ENCODE peak calls at places on chromosome 20, in seven cellular contexts. I is fibroblast of the aortic adventitia, K is fibroblast of villous mesenchyme, Y is ascending aorta, B is fibroblast of mammary gland, D is psoas muscle, M is skeletal muscle cell. A is an unnamed sample.

GRCh38 chr20:22333885-22334545 is 250.4 kb downstream of the FOXA2 start:
- DNase-seq in Y (no peak), I (peak), D (peak), B (peak), K (peak), M (peak), A (no peak)

GRCh38 chr20:9028419-9028818 is 40.5 kb upstream of the PLCB4 start:
- DNase-seq in B (peak), Y (no peak), M (no peak), K (no peak), D (no peak), I (no peak), A (no peak)

GRCh38 chr20:17326096-17326495 is 99.3 kb downstream of the PCSK2 start:
- DNase-seq in B (no peak), I (no peak), D (no peak), K (no peak), M (no peak), Y (no peak), A (no peak)

GRCh38 chr20:33947709-33948295 is 45.9 kb upstream of the RALY start:
- DNase-seq in B (peak), M (no peak), D (no peak), K (peak), Y (no peak), I (peak), A (no peak)

GRCh38 chr20:44747166-44748004 is 1.7 kb downstream of the KCNK15 start:
- DNase-seq in Y (peak), K (peak), B (peak), D (peak), I (peak), M (no peak), A (peak)

GRCh38 chr20:5070570-5070969 is 49.2 kb downstream of the PCNA start:
- DNase-seq in B (no peak), D (no peak), M (no peak), I (no peak), K (no peak), Y (no peak), A (no peak)

GRCh38 chr20:16662462-16662861 is 67.4 kb upstream of the SNRPB2 start:
- DNase-seq in I (no peak), B (no peak), Y (no peak), D (no peak), K (no peak), M (no peak), A (no peak)

GRCh38 chr20:39264506-39265172 is 302.5 kb downstream of the DHX35 start:
- DNase-seq in K (peak), Y (no peak), M (peak), D (peak), B (peak), I (peak), A (peak)

GRCh38 chr20:41567615-41568014 is 50.6 kb downstream of the CHD6 start:
- DNase-seq in K (no peak), B (no peak), D (no peak), I (no peak), M (no peak), Y (no peak), A (no peak)

GRCh38 chr20:41573955-41574354 is 44.2 kb downstream of the CHD6 start:
- DNase-seq in I (no peak), K (no peak), Y (no peak), B (no peak), D (no peak), M (no peak), A (no peak)

GRCh38 chr20:41570552-41570951 is 47.6 kb downstream of the CHD6 start:
- DNase-seq in K (no peak), M (no peak), Y (no peak), D (no peak), I (peak), B (no peak), A (no peak)

GRCh38 chr20:41572010-41572572 is 46.1 kb downstream of the CHD6 start:
- DNase-seq in K (no peak), Y (no peak), M (no peak), B (no peak), D (no peak), I (no peak), A (no peak)

GRCh38 chr20:41571006-41571405 is 47.2 kb downstream of the CHD6 start:
- DNase-seq in B (no peak), M (no peak), I (no peak), D (no peak), K (no peak), Y (no peak), A (no peak)
- H3K4me3 ChIP-seq in B (no peak), M (no peak), I (no peak), D (no peak), K (no peak), Y (no peak), A (no peak)

GRCh38 chr20:48832423-48832735 is 4.6 kb upstream of the PREX1 start:
- DNase-seq in I (no peak), D (no peak), M (no peak), K (no peak), Y (no peak), B (no peak), A (no peak)
- H3K4me3 ChIP-seq in I (no peak), D (no peak), M (no peak), K (no peak), Y (no peak), B (no peak), A (no peak)

GRCh38 chr20:50725722-50726000 is 5.7 kb upstream of the PARD6B start:
- DNase-seq in Y (no peak), D (no peak), K (no peak), I (no peak), M (no peak), B (no peak), A (no peak)

GRCh38 chr20:50724851-50725721 is 6.3 kb upstream of the PARD6B start:
- DNase-seq in K (peak), I (peak), B (peak), D (peak), M (peak), Y (peak), A (peak)

GRCh38 chr20:50722466-50723155 is 8.8 kb upstream of the PARD6B start:
- DNase-seq in M (no peak), K (no peak), B (no peak), Y (no peak), I (no peak), D (no peak), A (no peak)

GRCh38 chr20:50723672-50724071 is 7.7 kb upstream of the PARD6B start:
- DNase-seq in K (no peak), I (no peak), Y (no peak), D (no peak), M (no peak), B (no peak), A (no peak)

DNA sequence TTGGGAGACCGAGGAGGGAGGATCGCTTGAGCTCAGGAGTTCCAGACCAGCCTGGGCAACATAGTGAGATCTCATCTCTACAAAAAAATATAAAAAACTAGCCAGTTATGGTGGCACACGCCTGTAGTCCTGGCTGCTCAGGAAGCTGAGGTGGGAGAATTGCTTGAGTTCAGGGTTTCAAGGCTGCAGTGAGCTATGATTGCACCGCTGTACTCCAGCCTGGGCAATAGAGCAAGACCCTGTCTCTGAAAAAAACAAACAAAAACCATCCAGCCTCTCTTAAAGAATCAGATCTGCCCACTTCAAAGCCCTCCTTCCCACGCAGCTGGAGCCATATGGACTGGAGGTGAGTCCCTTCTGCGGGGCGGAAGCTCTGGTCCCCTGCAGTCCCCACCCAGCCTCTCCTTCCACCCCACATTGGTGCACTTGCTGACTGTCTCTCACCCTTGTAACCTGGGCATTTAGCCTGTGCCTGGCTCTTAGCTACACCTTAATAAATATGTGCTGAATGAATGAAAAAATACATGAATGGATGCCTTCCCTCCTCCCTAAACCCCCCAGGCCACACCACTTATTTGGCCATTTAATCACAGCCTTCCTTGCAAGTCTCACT is 7.2 kb upstream of the PARD6B start:
- DNase-seq in I (no peak), Y (no peak), D (no peak), B (no peak), K (no peak), M (no peak), A (no peak)
- H3K4me3 ChIP-seq in I (no peak), Y (no peak), D (peak), B (no peak), K (no peak), M (no peak), A (peak)

DNA sequence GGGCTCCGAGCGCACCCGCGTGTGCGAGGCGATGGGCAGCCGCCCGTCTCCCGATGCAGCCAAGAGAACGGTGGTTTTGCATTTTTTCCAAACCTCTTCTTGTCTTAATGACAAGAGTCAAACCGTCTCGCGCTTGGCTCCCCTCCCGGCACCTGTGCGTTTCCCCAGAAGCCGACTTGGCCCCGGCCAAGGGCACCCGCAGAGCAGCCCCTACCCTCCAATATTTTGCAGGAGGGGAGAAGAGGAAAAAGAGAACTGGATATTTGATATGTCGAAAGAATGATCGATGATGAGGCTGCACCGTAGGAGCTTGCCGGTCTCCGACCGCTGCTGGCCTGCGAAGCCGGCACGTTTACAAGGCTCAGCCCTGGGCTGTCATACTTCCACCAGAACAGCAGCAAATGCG is 296.6 kb downstream of the TFAP2C start:
- DNase-seq in I (no peak), Y (no peak), B (no peak), M (no peak), K (peak), D (no peak), A (no peak)
- H3K4me3 ChIP-seq in I (no peak), Y (no peak), B (no peak), M (no peak), K (no peak), D (peak), A (peak)

GRCh38 chr20:62427172-62428007 is at the start of gene RBBP8NL:
- DNase-seq in Y (no peak), B (no peak), D (no peak), K (no peak), I (no peak), M (no peak), A (peak)
- H3K4me3 ChIP-seq in Y (no peak), B (no peak), D (no peak), K (no peak), I (no peak), M (no peak), A (peak)

GRCh38 chr20:63641146-63641791 is 12.0 kb downstream of the STMN3 start:
- DNase-seq in K (no peak), I (no peak), B (peak), Y (no peak), D (no peak), M (no peak), A (peak)
- H3K4me3 ChIP-seq in K (peak), I (peak), B (peak), Y (peak), D (peak), M (peak), A (peak)

GRCh38 chr20:1287306-1287705 is 21.2 kb downstream of the SNPH start:
- DNase-seq in B (no peak), I (no peak), K (no peak), D (no peak), Y (no peak), M (no peak), A (no peak)
- H3K4me3 ChIP-seq in B (no peak), I (no peak), K (no peak), D (no peak), Y (no peak), M (no peak), A (no peak)

GRCh38 chr20:2799271-2799670 is 1.2 kb downstream of the CPXM1 start:
- DNase-seq in Y (no peak), B (no peak), M (no peak), I (no peak), K (no peak), D (no peak), A (no peak)

GRCh38 chr20:2798814-2799213 is 1.6 kb downstream of the CPXM1 start:
- DNase-seq in B (peak), D (no peak), K (no peak), Y (no peak), M (no peak), I (peak), A (no peak)

GRCh38 chr20:2799688-2800589 is 488 bp downstream of the CPXM1 start:
- DNase-seq in I (peak), D (no peak), M (no peak), B (peak), K (no peak), Y (no peak), A (no peak)

GRCh38 chr20:2801459-2801728 is 967 bp upstream of the CPXM1 start:
- DNase-seq in D (no peak), Y (no peak), B (no peak), K (no peak), M (no peak), I (no peak), A (peak)

GRCh38 chr20:2800590-2801458 is at the start of gene CPXM1:
- DNase-seq in I (no peak), K (no peak), M (no peak), D (no peak), Y (no peak), B (peak), A (no peak)
- H3K4me3 ChIP-seq in I (peak), K (peak), M (peak), D (peak), Y (peak), B (peak), A (peak)

GRCh38 chr20:15162061-15162740 is 824.8 kb upstream of the FLRT3 start:
- DNase-seq in K (no peak), B (no peak), D (no peak), Y (no peak), I (peak), M (no peak), A (no peak)
- H3K4me3 ChIP-seq in K (peak), B (no peak), D (no peak), Y (peak), I (peak), M (no peak), A (peak)

A was measured in breast epithelium.